ENCODE peak calls at places on chromosome 18, in eight cellular contexts. L is spleen; J is BE2C; R is tibial artery; D is psoas muscle; M is right lobe of liver; W is CD8-positive, alpha-beta T cell; Z is bronchial epithelial cell. C is an unnamed sample.
A peak's percentile ranks its signal among the peaks of the same experiment; 100 is the strongest.

GRCh38 chr18:48023334-48024008 is 93.0 kb upstream of the SMAD2 start:
- DNase-seq in L (no peak), J (peak; percentile 85), R (no peak), D (peak; percentile 47), M (no peak), W (no peak), Z (peak; percentile 80), C (no peak)

GRCh38 chr18:29711931-29712330 is 1330.6 kb downstream of the DSC3 start:
- DNase-seq in L (no peak), J (no peak), R (no peak), D (no peak), M (no peak), W (no peak), Z (no peak), C (no peak)

GRCh38 chr18:26088482-26088881 is 1.9 kb downstream of the SS18 start:
- DNase-seq in L (no peak), J (no peak), R (no peak), D (no peak), M (no peak), W (no peak), Z (peak; percentile 12), C (no peak)

GRCh38 chr18:6600667-6601066 is 128.8 kb upstream of the ARHGAP28 start:
- DNase-seq in L (no peak), J (no peak), R (no peak), D (no peak), M (no peak), W (no peak), Z (no peak), C (no peak)

GRCh38 chr18:69400976-69401474 is 337 bp downstream of the DOK6 start:
- DNase-seq in L (no peak), J (peak; percentile 43), R (no peak), D (no peak), M (peak; percentile 56), W (no peak), Z (no peak), C (no peak)

GRCh38 chr18:59008302-59008974 is 131.2 kb upstream of the SEC11C start:
- DNase-seq in L (no peak), J (no peak), R (no peak), D (no peak), M (no peak), W (no peak), Z (peak; percentile 94), C (no peak)

GRCh38 chr18:3595282-3596273 is 145.6 kb downstream of the TGIF1 start:
- DNase-seq in L (no peak), J (no peak), R (peak; percentile 64), D (peak; percentile 33), M (no peak), W (no peak), Z (peak; percentile 99), C (peak; percentile 64)

GRCh38 chr18:63808125-63808524 is 32.9 kb downstream of the SERPINB7 start:
- DNase-seq in L (no peak), J (no peak), R (no peak), D (no peak), M (no peak), W (no peak), Z (peak; percentile 43), C (no peak)

GRCh38 chr18:55275042-55275897 is 312.7 kb downstream of the TCF4 start:
- DNase-seq in L (no peak), J (no peak), R (peak; percentile 58), D (peak; percentile 73), M (no peak), W (no peak), Z (peak; percentile 27), C (no peak)

GRCh38 chr18:28158083-28158581 is 18.8 kb downstream of the CDH2 start:
- DNase-seq in L (no peak), J (no peak), R (no peak), D (no peak), M (no peak), W (no peak), Z (no peak), C (no peak)

DNA sequence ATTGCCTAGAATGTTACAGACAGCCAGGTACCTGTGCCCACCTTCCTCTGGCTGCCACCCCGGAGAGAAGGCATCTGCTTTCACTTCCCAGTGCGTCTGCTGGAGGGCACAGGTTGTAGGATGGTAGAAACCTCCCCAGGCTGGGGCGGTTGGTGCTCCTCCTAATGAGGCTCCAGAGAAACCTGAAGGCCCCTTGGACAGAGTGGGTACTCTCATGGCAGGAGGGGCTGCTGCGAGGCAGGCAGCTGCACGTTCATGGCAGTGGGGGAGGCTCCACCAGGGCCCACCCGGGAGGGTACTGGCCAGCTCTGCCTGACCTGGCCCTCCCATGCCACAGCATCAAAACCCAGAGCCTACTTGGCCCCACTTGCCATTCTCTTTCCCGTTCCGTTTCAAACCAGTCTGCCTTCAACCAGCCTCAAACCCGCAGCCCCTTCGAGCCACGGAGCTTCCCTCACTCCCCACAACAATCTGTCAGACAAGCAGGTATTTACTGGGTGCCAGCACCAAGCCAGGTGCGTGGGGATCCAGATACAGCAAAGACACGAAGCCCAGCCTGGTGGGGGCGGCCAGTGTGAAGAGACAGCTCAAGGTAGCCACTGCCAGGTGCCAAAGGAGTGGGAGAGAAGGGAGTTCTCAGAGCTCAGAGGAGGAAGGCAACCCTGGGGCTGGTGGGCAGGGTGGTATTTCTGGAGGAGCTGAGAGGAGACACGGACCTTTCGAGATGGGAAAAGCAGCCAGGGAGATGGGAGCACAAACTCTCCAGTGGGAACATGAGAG is 229.6 kb downstream of the LOXHD1 start:
- DNase-seq in L (no peak), J (no peak), R (no peak), D (no peak), M (no peak), W (no peak), Z (no peak), C (no peak)
- H3K4me3 ChIP-seq in L (no peak overlapping the region), J (no peak overlapping the region), R (no peak overlapping the region), D (no peak overlapping the region), M (no peak overlapping the region), W (no peak overlapping the region), Z (no peak overlapping the region), C (no peak overlapping the region)

DNA sequence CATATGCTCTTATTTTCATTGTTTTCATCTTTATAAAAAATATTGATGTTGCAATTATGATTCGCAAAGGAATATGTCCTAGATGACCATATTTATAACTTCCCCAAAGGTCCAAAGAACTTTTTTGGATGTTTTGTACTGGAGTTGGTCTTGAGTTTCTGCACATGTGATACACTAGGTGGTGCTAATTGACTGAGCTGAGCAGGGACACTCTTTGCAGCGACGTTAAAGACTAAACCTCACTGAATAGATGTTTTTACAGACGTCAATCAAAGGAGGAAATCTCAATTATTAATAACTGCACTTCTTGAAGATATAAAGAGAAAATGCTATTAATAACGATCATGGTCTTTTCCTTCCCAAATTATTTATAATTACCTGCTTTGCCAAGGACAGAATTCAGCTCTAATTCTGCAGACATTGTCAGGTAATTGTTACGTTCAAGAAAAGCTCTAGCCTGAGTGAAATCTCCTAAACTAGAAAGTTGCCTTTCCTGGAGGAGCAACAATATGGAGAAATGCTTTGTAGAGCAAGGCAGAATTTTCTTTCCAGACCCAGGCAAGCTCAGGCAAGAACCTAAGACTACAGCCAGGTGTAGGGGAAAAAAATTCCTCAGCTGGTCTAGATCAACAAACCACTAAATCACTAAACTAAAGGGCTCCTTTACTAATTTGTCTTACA is 119.3 kb upstream of the RBBP8 start:
- DNase-seq in L (no peak), J (peak; percentile 8), R (no peak), D (no peak), M (no peak), W (no peak), Z (peak; percentile 63), C (no peak)
- TF ChIP-seq CTCF in L (peak; percentile 30), J (peak; percentile 62), R (peak; percentile 33), D (peak; percentile 23), M (peak; percentile 57), W (peak; percentile 27), Z (peak; percentile 59), C (peak; percentile 61)

GRCh38 chr18:62566818-62567217 is 44.0 kb downstream of the ZCCHC2 start:
- DNase-seq in L (no peak), J (no peak), R (no peak), D (no peak), M (no peak), W (no peak), Z (no peak), C (no peak)

GRCh38 chr18:62558015-62558663 is 35.3 kb downstream of the ZCCHC2 start:
- DNase-seq in L (no peak), J (no peak), R (no peak), D (no peak), M (no peak), W (no peak), Z (no peak), C (no peak)

GRCh38 chr18:62566199-62566598 is 43.4 kb downstream of the ZCCHC2 start:
- DNase-seq in L (no peak), J (no peak), R (peak; percentile 75), D (no peak), M (no peak), W (no peak), Z (no peak), C (no peak)

GRCh38 chr18:62569081-62569480 is 46.3 kb downstream of the ZCCHC2 start:
- DNase-seq in L (no peak), J (no peak), R (no peak), D (no peak), M (no peak), W (no peak), Z (peak; percentile 45), C (no peak)

DNA sequence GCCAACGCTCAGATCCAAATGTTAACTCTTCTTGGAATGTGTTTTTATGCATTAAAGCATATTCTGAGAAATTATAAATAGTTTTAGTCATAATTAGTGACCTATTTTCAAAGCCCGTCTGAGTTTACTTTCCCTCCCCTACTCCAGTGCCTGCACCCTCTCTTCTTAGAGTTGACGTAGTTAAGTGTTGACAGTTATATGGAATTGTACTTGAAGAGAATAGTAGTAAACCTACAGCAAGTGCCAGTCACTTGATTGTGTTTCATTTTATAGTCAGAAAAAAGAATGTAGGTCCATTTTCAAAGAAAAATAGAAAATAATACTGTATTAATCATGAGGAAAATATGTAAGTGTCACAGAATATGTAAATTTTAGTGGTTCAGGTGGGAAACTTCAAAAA is 41.2 kb downstream of the ZCCHC2 start:
- DNase-seq in L (no peak), J (no peak), R (no peak), D (no peak), M (no peak), W (no peak), Z (no peak), C (no peak)
- H3K36me3 ChIP-seq in L (peaks cover 62% of the 10 kb centered on the region), J (no peaks in the 10 kb centered on the region), R (peaks cover 42% of the 10 kb centered on the region), D (peaks cover 100% of the 10 kb centered on the region), M (peaks cover 99% of the 10 kb centered on the region), W (peaks cover 31% of the 10 kb centered on the region), Z (peaks cover 7% of the 10 kb centered on the region), C (peaks cover 4% of the 10 kb centered on the region)

GRCh38 chr18:5452943-5453342 is 90.9 kb downstream of the EPB41L3 start:
- DNase-seq in L (no peak), J (no peak), R (no peak), D (no peak), M (no peak), W (no peak), Z (no peak), C (no peak)

GRCh38 chr18:5461056-5461455 is 82.7 kb downstream of the EPB41L3 start:
- DNase-seq in L (no peak), J (no peak), R (no peak), D (no peak), M (no peak), W (no peak), Z (no peak), C (no peak)

GRCh38 chr18:5455644-5456043 is 88.2 kb downstream of the EPB41L3 start:
- DNase-seq in L (no peak), J (no peak), R (no peak), D (no peak), M (no peak), W (no peak), Z (peak; percentile 7), C (no peak)

GRCh38 chr18:5457467-5457957 is 86.3 kb downstream of the EPB41L3 start:
- DNase-seq in L (no peak), J (no peak), R (no peak), D (no peak), M (no peak), W (no peak), Z (no peak), C (no peak)

GRCh38 chr18:5456577-5457466 is 87.0 kb downstream of the EPB41L3 start:
- DNase-seq in L (no peak), J (no peak), R (no peak), D (no peak), M (no peak), W (no peak), Z (no peak), C (no peak)
- H3K4me3 ChIP-seq in L (no peak overlapping the region), J (no peak overlapping the region), R (no peak overlapping the region), D (no peak overlapping the region), M (no peak overlapping the region), W (peak overlapping the region; percentile 20), Z (no peak overlapping the region), C (no peak overlapping the region)

C was measured in GM06990.